ENCODE peak calls at places on chromosomes 1 and 21, in six cellular contexts. One of them, this sample, is unnamed.

GRCh38 chr1:171563675-171564074 is 58.4 kb upstream of the MYOCOS start:
- DNase-seq in left ventricle myocardium inferior: no peak
- DNase-seq in dorsolateral prefrontal cortex: no peak
- DNase-seq in omental fat pad: no peak
- DNase-seq in mammary epithelial cell: peak; percentile 69
- DNase-seq in fibroblast of pulmonary artery: peak; percentile 16
- DNase-seq in this sample: no peak

GRCh38 chr1:200090252-200091159 is 63.0 kb downstream of the NR5A2 start:
- DNase-seq in left ventricle myocardium inferior: no peak
- DNase-seq in dorsolateral prefrontal cortex: no peak
- DNase-seq in omental fat pad: no peak
- DNase-seq in mammary epithelial cell: peak; percentile 18
- DNase-seq in fibroblast of pulmonary artery: no peak
- DNase-seq in this sample: no peak

GRCh38 chr1:40785446-40785845 is 1.9 kb downstream of the KCNQ4 start:
- DNase-seq in left ventricle myocardium inferior: no peak
- DNase-seq in dorsolateral prefrontal cortex: no peak
- DNase-seq in omental fat pad: no peak
- DNase-seq in mammary epithelial cell: no peak
- DNase-seq in fibroblast of pulmonary artery: no peak
- DNase-seq in this sample: no peak

GRCh38 chr1:236021424-236022135 is 43.3 kb downstream of the NID1 start:
- DNase-seq in left ventricle myocardium inferior: no peak
- DNase-seq in dorsolateral prefrontal cortex: no peak
- DNase-seq in omental fat pad: no peak
- DNase-seq in mammary epithelial cell: no peak
- DNase-seq in fibroblast of pulmonary artery: no peak
- DNase-seq in this sample: no peak

GRCh38 chr21:32861871-32862270 is 90.3 kb upstream of the PAXBP1 start:
- DNase-seq in left ventricle myocardium inferior: no peak
- DNase-seq in dorsolateral prefrontal cortex: no peak
- DNase-seq in omental fat pad: no peak
- DNase-seq in mammary epithelial cell: no peak
- DNase-seq in fibroblast of pulmonary artery: peak; percentile 60
- DNase-seq in this sample: no peak

GRCh38 chr21:43328591-43329360 is 98.2 kb downstream of the SIK1 start:
- DNase-seq in left ventricle myocardium inferior: no peak
- DNase-seq in dorsolateral prefrontal cortex: no peak
- DNase-seq in omental fat pad: no peak
- DNase-seq in mammary epithelial cell: no peak
- DNase-seq in fibroblast of pulmonary artery: no peak
- DNase-seq in this sample: no peak

GRCh38 chr1:11383553-11384169 is 95.3 kb upstream of the DISP3 start:
- DNase-seq in left ventricle myocardium inferior: no peak
- DNase-seq in dorsolateral prefrontal cortex: peak; percentile 72
- DNase-seq in omental fat pad: no peak
- DNase-seq in mammary epithelial cell: peak; percentile 41
- DNase-seq in fibroblast of pulmonary artery: no peak
- DNase-seq in this sample: peak; percentile 20

GRCh38 chr1:83705091-83705490 is 293.8 kb downstream of the TTLL7 start:
- DNase-seq in left ventricle myocardium inferior: no peak
- DNase-seq in dorsolateral prefrontal cortex: no peak
- DNase-seq in omental fat pad: no peak
- DNase-seq in mammary epithelial cell: no peak
- DNase-seq in fibroblast of pulmonary artery: no peak
- DNase-seq in this sample: no peak

GRCh38 chr1:44661786-44662682 is 12.2 kb downstream of the TMEM53 start:
- DNase-seq in left ventricle myocardium inferior: no peak
- DNase-seq in dorsolateral prefrontal cortex: no peak
- DNase-seq in omental fat pad: no peak
- DNase-seq in mammary epithelial cell: no peak
- DNase-seq in fibroblast of pulmonary artery: no peak
- DNase-seq in this sample: no peak

GRCh38 chr1:159141584-159142518 is 29.6 kb upstream of the CADM3 start:
- DNase-seq in left ventricle myocardium inferior: no peak
- DNase-seq in dorsolateral prefrontal cortex: peak; percentile 91
- DNase-seq in omental fat pad: no peak
- DNase-seq in mammary epithelial cell: peak; percentile 85
- DNase-seq in fibroblast of pulmonary artery: peak; percentile 47
- DNase-seq in this sample: no peak

GRCh38 chr1:25435315-25436103 is 4.8 kb downstream of the MACO1 start:
- DNase-seq in left ventricle myocardium inferior: no peak
- DNase-seq in dorsolateral prefrontal cortex: no peak
- DNase-seq in omental fat pad: no peak
- DNase-seq in mammary epithelial cell: peak; percentile 9
- DNase-seq in fibroblast of pulmonary artery: no peak
- DNase-seq in this sample: peak; percentile 27

GRCh38 chr1:51297401-51298321 is 32.7 kb downstream of the TTC39A start:
- DNase-seq in left ventricle myocardium inferior: no peak
- DNase-seq in dorsolateral prefrontal cortex: no peak
- DNase-seq in omental fat pad: no peak
- DNase-seq in mammary epithelial cell: no peak
- DNase-seq in fibroblast of pulmonary artery: no peak
- DNase-seq in this sample: no peak

GRCh38 chr1:46413596-46413985 is 19.5 kb downstream of the FAAH start:
- DNase-seq in left ventricle myocardium inferior: no peak
- DNase-seq in dorsolateral prefrontal cortex: peak; percentile 39
- DNase-seq in omental fat pad: no peak
- DNase-seq in mammary epithelial cell: no peak
- DNase-seq in fibroblast of pulmonary artery: no peak
- DNase-seq in this sample: no peak

GRCh38 chr1:210465150-210465549 is 136.4 kb downstream of the HHAT start:
- DNase-seq in left ventricle myocardium inferior: no peak
- DNase-seq in dorsolateral prefrontal cortex: no peak
- DNase-seq in omental fat pad: no peak
- DNase-seq in mammary epithelial cell: no peak
- DNase-seq in fibroblast of pulmonary artery: no peak
- DNase-seq in this sample: no peak

GRCh38 chr1:22995774-22996173 is 19.9 kb downstream of the TEX46 start:
- DNase-seq in left ventricle myocardium inferior: no peak
- DNase-seq in dorsolateral prefrontal cortex: no peak
- DNase-seq in omental fat pad: no peak
- DNase-seq in mammary epithelial cell: no peak
- DNase-seq in fibroblast of pulmonary artery: no peak
- DNase-seq in this sample: no peak

GRCh38 chr21:45365608-45366241 is 39.2 kb upstream of the COL18A1 start:
- DNase-seq in left ventricle myocardium inferior: no peak
- DNase-seq in dorsolateral prefrontal cortex: no peak
- DNase-seq in omental fat pad: no peak
- DNase-seq in mammary epithelial cell: no peak
- DNase-seq in fibroblast of pulmonary artery: peak; percentile 83
- DNase-seq in this sample: no peak

GRCh38 chr1:12604114-12604874 is 13.7 kb downstream of the DHRS3 start:
- DNase-seq in left ventricle myocardium inferior: peak; percentile 42
- DNase-seq in dorsolateral prefrontal cortex: no peak
- DNase-seq in omental fat pad: no peak
- DNase-seq in mammary epithelial cell: peak; percentile 96
- DNase-seq in fibroblast of pulmonary artery: peak; percentile 99
- DNase-seq in this sample: peak; percentile 96

GRCh38 chr1:184972281-184973055 is 1.8 kb downstream of the NIBAN1 start:
- DNase-seq in left ventricle myocardium inferior: no peak
- DNase-seq in dorsolateral prefrontal cortex: no peak
- DNase-seq in omental fat pad: no peak
- DNase-seq in mammary epithelial cell: peak; percentile 32
- DNase-seq in fibroblast of pulmonary artery: peak; percentile 49
- DNase-seq in this sample: peak; percentile 54

GRCh38 chr1:182713939-182714338 is 29.6 kb upstream of the RGS8 start:
- DNase-seq in left ventricle myocardium inferior: no peak
- DNase-seq in dorsolateral prefrontal cortex: no peak
- DNase-seq in omental fat pad: no peak
- DNase-seq in mammary epithelial cell: no peak
- DNase-seq in fibroblast of pulmonary artery: no peak
- DNase-seq in this sample: no peak

GRCh38 chr21:14900611-14901010 is 164.2 kb downstream of the NRIP1 start:
- DNase-seq in left ventricle myocardium inferior: no peak
- DNase-seq in dorsolateral prefrontal cortex: no peak
- DNase-seq in omental fat pad: no peak
- DNase-seq in mammary epithelial cell: peak; percentile 58
- DNase-seq in fibroblast of pulmonary artery: no peak
- DNase-seq in this sample: peak; percentile 51

GRCh38 chr21:27681841-27682240 is 715.0 kb upstream of the ADAMTS5 start:
- DNase-seq in left ventricle myocardium inferior: no peak
- DNase-seq in dorsolateral prefrontal cortex: no peak
- DNase-seq in omental fat pad: no peak
- DNase-seq in mammary epithelial cell: peak; percentile 43
- DNase-seq in fibroblast of pulmonary artery: peak; percentile 54
- DNase-seq in this sample: peak; percentile 58

GRCh38 chr1:209086486-209087192 is 496.9 kb upstream of the CAMK1G start:
- DNase-seq in left ventricle myocardium inferior: no peak
- DNase-seq in dorsolateral prefrontal cortex: no peak
- DNase-seq in omental fat pad: no peak
- DNase-seq in mammary epithelial cell: no peak
- DNase-seq in fibroblast of pulmonary artery: no peak
- DNase-seq in this sample: no peak

GRCh38 chr1:169874229-169874628 is 19.5 kb downstream of the SCYL3 start:
- DNase-seq in left ventricle myocardium inferior: no peak
- DNase-seq in dorsolateral prefrontal cortex: no peak
- DNase-seq in omental fat pad: no peak
- DNase-seq in mammary epithelial cell: peak; percentile 47
- DNase-seq in fibroblast of pulmonary artery: peak; percentile 29
- DNase-seq in this sample: peak; percentile 35

GRCh38 chr1:63829349-63830327 is 55.8 kb downstream of the ROR1 start:
- DNase-seq in left ventricle myocardium inferior: no peak
- DNase-seq in dorsolateral prefrontal cortex: no peak
- DNase-seq in omental fat pad: no peak
- DNase-seq in mammary epithelial cell: no peak
- DNase-seq in fibroblast of pulmonary artery: peak; percentile 68
- DNase-seq in this sample: no peak

DNA sequence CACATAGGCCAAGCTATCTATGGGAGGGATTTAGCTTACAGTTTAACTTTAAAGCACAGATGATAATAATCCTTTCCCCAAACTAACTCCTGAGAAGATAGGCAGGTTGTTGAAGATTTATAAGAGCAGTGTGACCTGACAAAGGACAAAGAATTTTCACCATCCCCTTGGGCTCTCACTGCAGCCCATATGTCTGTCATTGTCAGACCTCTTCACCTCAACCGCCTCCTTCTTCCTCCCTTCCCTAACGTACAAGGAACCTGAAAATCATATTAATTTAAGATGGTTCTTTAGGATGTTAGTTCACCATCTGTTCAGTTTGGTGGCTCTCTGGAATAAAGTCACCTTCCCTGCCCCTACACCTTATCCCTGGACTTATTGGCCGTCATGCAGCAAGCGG is 5.0 kb downstream of the RNU1-2 start:
- DNase-seq in left ventricle myocardium inferior: no peak
- DNase-seq in dorsolateral prefrontal cortex: no peak
- DNase-seq in omental fat pad: no peak
- DNase-seq in mammary epithelial cell: no peak
- DNase-seq in fibroblast of pulmonary artery: peak; percentile 49
- DNase-seq in this sample: no peak
- TF ChIP-seq CTCF in left ventricle myocardium inferior: no peak
- TF ChIP-seq CTCF in dorsolateral prefrontal cortex: no peak
- TF ChIP-seq CTCF in omental fat pad: no peak
- TF ChIP-seq CTCF in mammary epithelial cell: peak; percentile 28
- TF ChIP-seq CTCF in fibroblast of pulmonary artery: peak; percentile 45
- TF ChIP-seq CTCF in this sample: peak; percentile 18

DNA sequence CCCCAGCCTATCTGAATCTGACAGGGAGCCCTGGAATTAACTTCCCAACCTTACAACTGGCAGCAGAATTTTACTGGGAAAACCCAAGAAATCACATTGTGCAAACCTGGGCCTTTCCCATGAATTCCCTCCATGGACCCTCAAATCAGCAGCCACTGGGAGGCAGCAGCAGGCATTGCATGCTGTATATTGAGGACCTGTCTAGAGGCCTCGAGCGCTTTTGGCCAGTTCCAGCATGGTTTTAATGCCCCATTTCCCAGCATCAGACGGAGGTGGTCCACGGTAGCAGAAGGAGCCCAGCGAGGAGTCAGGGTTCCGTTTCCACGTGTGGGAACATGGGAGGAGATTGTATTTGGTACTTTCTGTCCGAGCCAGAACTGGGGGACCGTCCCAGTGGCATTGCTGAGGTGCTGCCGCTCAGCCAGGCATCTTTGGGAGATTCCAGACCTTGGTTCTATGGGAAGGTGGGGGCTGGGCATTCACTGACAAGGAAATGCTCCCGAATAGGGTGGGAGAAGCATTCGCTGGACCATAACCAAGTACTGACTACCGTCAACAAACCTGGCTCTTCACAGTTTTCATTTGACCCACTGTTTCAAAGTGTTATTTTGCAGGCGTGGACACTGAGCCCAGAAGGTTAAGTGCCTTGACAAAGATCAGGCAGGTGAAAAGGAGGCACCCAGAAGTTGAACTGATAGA is 15.9 kb downstream of the BMP8A start:
- DNase-seq in left ventricle myocardium inferior: no peak
- DNase-seq in dorsolateral prefrontal cortex: no peak
- DNase-seq in omental fat pad: no peak
- DNase-seq in mammary epithelial cell: no peak
- DNase-seq in fibroblast of pulmonary artery: no peak
- DNase-seq in this sample: no peak
- TF ChIP-seq CTCF in left ventricle myocardium inferior: no peak
- TF ChIP-seq CTCF in dorsolateral prefrontal cortex: no peak
- TF ChIP-seq CTCF in omental fat pad: no peak
- TF ChIP-seq CTCF in mammary epithelial cell: no peak
- TF ChIP-seq CTCF in fibroblast of pulmonary artery: peak; percentile 42
- TF ChIP-seq CTCF in this sample: no peak

DNA sequence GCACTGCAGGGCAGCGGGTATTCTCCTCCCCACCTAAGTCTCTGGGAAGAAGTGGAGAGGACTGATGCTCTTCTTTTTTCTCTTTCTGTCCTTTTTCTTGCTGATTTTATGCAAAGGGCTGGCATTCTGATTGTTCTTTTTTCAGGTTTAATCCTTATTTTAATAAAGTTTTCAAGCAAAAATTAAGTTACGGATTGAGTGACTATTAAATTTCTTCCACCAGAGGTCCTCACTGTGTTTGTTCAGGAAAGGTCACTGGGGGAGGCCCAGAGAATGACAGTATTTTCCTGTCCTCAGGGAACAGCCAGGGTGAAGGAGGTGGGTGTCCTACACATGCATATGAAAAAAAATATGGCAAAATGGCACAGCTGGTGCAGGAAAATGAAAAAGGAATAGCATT is 4.4 kb upstream of the ELF3 start:
- DNase-seq in left ventricle myocardium inferior: no peak
- DNase-seq in dorsolateral prefrontal cortex: no peak
- DNase-seq in omental fat pad: no peak
- DNase-seq in mammary epithelial cell: no peak
- DNase-seq in fibroblast of pulmonary artery: peak; percentile 39
- DNase-seq in this sample: peak; percentile 22
- TF ChIP-seq CTCF in left ventricle myocardium inferior: peak; percentile 54
- TF ChIP-seq CTCF in dorsolateral prefrontal cortex: peak; percentile 19
- TF ChIP-seq CTCF in omental fat pad: no peak
- TF ChIP-seq CTCF in mammary epithelial cell: peak; percentile 39
- TF ChIP-seq CTCF in fibroblast of pulmonary artery: peak; percentile 41
- TF ChIP-seq CTCF in this sample: no peak

DNA sequence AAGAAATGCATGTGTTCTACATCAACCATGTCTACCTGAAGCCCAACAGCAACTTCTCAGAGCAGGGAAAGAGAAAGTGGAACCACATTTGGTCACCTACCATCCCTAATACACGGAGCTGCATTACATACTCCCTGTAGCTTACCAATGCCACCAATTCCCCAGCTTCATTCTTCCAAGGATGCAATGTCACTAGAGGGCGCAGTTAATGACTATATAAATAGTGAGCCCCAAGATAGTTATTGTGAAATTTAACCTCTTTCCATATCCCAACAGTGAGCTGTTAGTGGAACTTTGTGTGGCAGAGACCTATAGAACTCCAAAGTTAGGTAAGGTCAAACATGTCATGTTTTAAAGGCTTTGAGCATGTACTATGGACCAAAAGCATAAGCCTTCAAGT is 618.3 kb downstream of the SMYD3 start:
- DNase-seq in left ventricle myocardium inferior: no peak
- DNase-seq in dorsolateral prefrontal cortex: no peak
- DNase-seq in omental fat pad: no peak
- DNase-seq in mammary epithelial cell: peak; percentile 35
- DNase-seq in fibroblast of pulmonary artery: peak; percentile 66
- DNase-seq in this sample: peak; percentile 64
- TF ChIP-seq CTCF in left ventricle myocardium inferior: peak; percentile 25
- TF ChIP-seq CTCF in dorsolateral prefrontal cortex: no peak
- TF ChIP-seq CTCF in omental fat pad: no peak
- TF ChIP-seq CTCF in mammary epithelial cell: peak; percentile 52
- TF ChIP-seq CTCF in fibroblast of pulmonary artery: peak; percentile 48
- TF ChIP-seq CTCF in this sample: peak; percentile 52

This sample was measured in bronchial epithelial cell.